ENCODE peak calls at places on chromosome 13, in four cellular contexts. O is GM20000; M is heart left ventricle; S is CD8-positive, alpha-beta T cell. J is an unnamed sample.

GRCh38 chr13:114131581-114132418 is 623 bp downstream of the RASA3 start:
- DNase-seq in O (peak), M (peak), S (no peak), J (no peak)

GRCh38 chr13:21033866-21034601 is 27.4 kb downstream of the LATS2 start:
- DNase-seq in O (no peak), M (no peak), S (no peak), J (peak)

GRCh38 chr13:30421093-30422055 is 919 bp upstream of the UBE2L5 start:
- DNase-seq in O (peak), M (peak), S (peak), J (peak)

GRCh38 chr13:85031771-85032170 is 767.4 kb downstream of the SLITRK6 start:
- DNase-seq in O (no peak), M (no peak), S (no peak), J (no peak)

GRCh38 chr13:33487575-33488243 is 202.2 kb upstream of the STARD13 start:
- DNase-seq in O (peak), M (no peak), S (no peak), J (peak)

GRCh38 chr13:96082640-96083039 is 7.3 kb upstream of the HS6ST3 start:
- DNase-seq in O (no peak), M (no peak), S (no peak), J (no peak)

GRCh38 chr13:101026736-101027398 is 352.3 kb upstream of the TMTC4 start:
- DNase-seq in O (no peak), M (no peak), S (no peak), J (no peak)

GRCh38 chr13:62038214-62038613 is 622.6 kb upstream of the PCDH20 start:
- DNase-seq in O (no peak), M (no peak), S (no peak), J (no peak)

GRCh38 chr13:113989585-113990300 is 15.9 kb upstream of the C13orf46 start:
- DNase-seq in O (no peak), M (peak), S (no peak), J (no peak)

GRCh38 chr13:93745884-93746283 is 519.3 kb downstream of the GPC6 start:
- DNase-seq in O (no peak), M (no peak), S (no peak), J (no peak)

GRCh38 chr13:113740661-113741060 is 18.4 kb upstream of the TMEM255B start:
- DNase-seq in O (no peak), M (no peak), S (no peak), J (no peak)

GRCh38 chr13:73429691-73430090 is 370.9 kb downstream of the KLF5 start:
- DNase-seq in O (no peak), M (no peak), S (no peak), J (peak)

GRCh38 chr13:41767801-41768200 is 193.1 kb downstream of the VWA8 start:
- DNase-seq in O (no peak), M (no peak), S (no peak), J (peak)

GRCh38 chr13:36431204-36432105 is 840 bp upstream of the CCNA1 start:
- DNase-seq in O (peak), M (no peak), S (no peak), J (no peak)

GRCh38 chr13:30572859-30573275 is 44.9 kb upstream of the USPL1 start:
- DNase-seq in O (peak), M (no peak), S (no peak), J (no peak)

GRCh38 chr13:30734434-30734833 is 909 bp upstream of the ALOX5AP start:
- DNase-seq in O (no peak), M (no peak), S (no peak), J (no peak)

GRCh38 chr13:113357529-113357928 is 6.4 kb downstream of the GRTP1 start:
- DNase-seq in O (no peak), M (no peak), S (no peak), J (no peak)

GRCh38 chr13:99926014-99926731 is 45.4 kb downstream of the ZIC5 start:
- DNase-seq in O (no peak), M (no peak), S (no peak), J (peak)

GRCh38 chr13:25874064-25874737 is 177.6 kb downstream of the SHISA2 start:
- DNase-seq in O (no peak), M (no peak), S (no peak), J (no peak)

GRCh38 chr13:109764474-109765292 is 21.7 kb downstream of the IRS2 start:
- DNase-seq in O (no peak), M (no peak), S (no peak), J (no peak)

GRCh38 chr13:63501702-63502101 is 2086.1 kb upstream of the PCDH20 start:
- DNase-seq in O (no peak), M (no peak), S (no peak), J (no peak)

GRCh38 chr13:30196025-30196424 is 111.3 kb downstream of the KATNAL1 start:
- DNase-seq in O (no peak), M (no peak), S (no peak), J (no peak)

GRCh38 chr13:38686635-38687245 is at the start of gene FREM2:
- DNase-seq in O (no peak), M (no peak), S (no peak), J (peak)

GRCh38 chr13:106530907-106531520 is 4.4 kb downstream of the EFNB2 start:
- DNase-seq in O (no peak), M (no peak), S (no peak), J (no peak)

GRCh38 chr13:61685683-61686013 is 270.0 kb upstream of the PCDH20 start:
- DNase-seq in O (no peak), M (no peak), S (no peak), J (no peak)

GRCh38 chr13:46679369-46680180 is 117.4 kb downstream of the ESD start:
- DNase-seq in O (peak), M (no peak), S (peak), J (no peak)
- TF ChIP-seq CTCF in O (no peak), M (peak), S (no peak), J (no peak)

GRCh38 chr13:87810391-87810801 is 139.2 kb downstream of the SLITRK5 start:
- DNase-seq in O (no peak), M (no peak), S (no peak), J (no peak)
- TF ChIP-seq CTCF in O (no peak), M (no peak), S (no peak), J (no peak)

GRCh38 chr13:49554387-49554786 is 31.0 kb downstream of the RCBTB1 start:
- DNase-seq in O (no peak), M (no peak), S (no peak), J (no peak)
- TF ChIP-seq CTCF in O (no peak), M (no peak), S (no peak), J (no peak)

DNA sequence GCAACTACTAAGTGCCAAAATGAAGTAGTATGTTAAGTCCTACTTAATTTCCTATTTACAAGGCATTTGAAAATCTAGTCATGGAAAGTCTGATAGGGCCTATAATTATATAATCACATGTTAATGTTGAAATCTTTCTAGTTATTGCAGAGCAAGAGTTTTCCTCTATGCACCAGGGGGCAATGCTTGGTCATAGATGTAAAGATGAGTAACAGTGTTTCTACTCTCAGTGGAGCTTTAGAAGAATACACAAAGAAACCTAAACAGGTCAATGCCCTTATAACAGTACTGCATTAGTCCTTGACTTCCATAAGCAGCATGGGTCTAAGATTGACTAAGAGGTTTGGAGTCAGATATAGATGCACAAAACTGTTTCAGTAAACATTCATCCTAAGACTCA is 218.7 kb downstream of the KCTD12 start:
- DNase-seq in O (no peak), M (no peak), S (no peak), J (no peak)
- TF ChIP-seq CTCF in O (no peak), M (peak), S (no peak), J (no peak)

DNA sequence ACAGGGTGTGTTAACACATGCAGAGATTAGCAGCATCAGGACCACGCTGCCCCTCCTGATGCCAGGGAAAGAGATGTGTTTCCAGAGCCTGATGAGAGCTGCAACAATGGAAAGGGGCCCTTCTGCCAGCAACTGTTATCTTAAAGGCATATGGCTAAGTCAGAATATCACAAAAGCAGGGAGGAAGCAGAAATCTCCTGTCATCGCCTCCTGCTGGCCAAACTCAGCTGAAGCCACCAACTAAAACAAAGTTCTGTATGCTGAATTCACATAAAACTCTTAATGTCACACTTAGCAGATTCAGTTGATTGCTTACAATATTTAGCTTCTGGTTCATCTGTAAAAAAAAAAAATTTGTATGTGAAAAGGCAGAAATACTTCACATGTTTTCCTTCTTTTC is 178.2 kb downstream of the GPC5 start:
- DNase-seq in O (no peak), M (no peak), S (no peak), J (no peak)
- TF ChIP-seq CTCF in O (peak), M (no peak), S (no peak), J (no peak)

GRCh38 chr13:23681253-23681652 is 111.0 kb downstream of the TNFRSF19 start:
- DNase-seq in O (no peak), M (no peak), S (no peak), J (no peak)

GRCh38 chr13:23678768-23679167 is 108.6 kb downstream of the TNFRSF19 start:
- DNase-seq in O (no peak), M (no peak), S (no peak), J (no peak)

GRCh38 chr13:23683084-23683483 is 112.9 kb downstream of the TNFRSF19 start:
- DNase-seq in O (no peak), M (no peak), S (no peak), J (no peak)

GRCh38 chr13:23679214-23679613 is 109.0 kb downstream of the TNFRSF19 start:
- DNase-seq in O (no peak), M (no peak), S (no peak), J (peak)

GRCh38 chr13:23680836-23681235 is 110.6 kb downstream of the TNFRSF19 start:
- DNase-seq in O (no peak), M (no peak), S (no peak), J (no peak)
- TF ChIP-seq CTCF in O (no peak), M (no peak), S (no peak), J (no peak)

DNA sequence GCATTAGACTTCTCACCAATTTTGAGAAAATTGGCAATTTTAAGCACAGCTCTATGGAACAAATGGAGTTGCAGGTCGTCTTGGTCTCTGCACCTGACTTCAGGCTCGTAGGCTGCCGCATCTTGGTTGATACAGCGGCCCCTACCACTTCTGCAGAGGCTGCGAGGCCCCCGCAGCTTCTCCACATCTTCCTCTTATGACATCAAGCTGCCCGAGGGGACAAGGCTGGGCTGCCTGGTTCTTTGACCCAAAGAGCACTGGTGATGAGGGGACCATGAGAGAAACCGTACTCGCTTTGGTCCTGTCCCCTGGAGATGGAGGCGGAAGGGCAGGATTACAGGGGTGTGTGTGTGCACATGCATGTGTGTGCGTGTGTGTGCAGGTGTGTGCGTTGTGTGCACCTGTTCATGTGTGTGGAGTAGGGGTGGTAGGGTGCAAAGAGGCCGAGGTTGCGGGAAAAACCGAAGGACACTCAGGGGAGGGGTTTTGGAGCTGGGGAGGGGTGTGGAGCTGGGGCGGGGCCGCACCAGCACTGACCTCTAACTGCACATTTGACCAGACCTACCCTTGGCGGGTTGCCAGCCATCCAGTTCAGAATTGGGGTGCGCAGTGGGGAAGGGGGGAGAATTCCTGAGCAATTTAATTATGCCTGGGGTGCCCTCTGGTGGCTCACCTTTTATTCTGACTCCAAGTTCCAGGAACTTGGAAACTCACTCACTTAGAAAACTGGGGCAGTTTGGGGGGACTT is 65.1 kb upstream of the ARHGEF7 start:
- DNase-seq in O (no peak), M (no peak), S (no peak), J (peak)
- TF ChIP-seq CTCF in O (no peak), M (peak), S (no peak), J (no peak)

J was measured in Calu3.